ENCODE peak calls at places on chromosomes 6 and 20, in eight cellular contexts. One of them, this sample, is unnamed.

GRCh38 chr6:79608334-79609224 is 22.6 kb upstream of the SH3BGRL2 start:
- DNase-seq in B cell: no peak
- DNase-seq in RWPE1: no peak
- DNase-seq in AG04449: no peak
- DNase-seq in psoas muscle: no peak
- DNase-seq in Calu3: peak
- DNase-seq in HFFc6: no peak
- DNase-seq in coronary artery: no peak
- DNase-seq in this sample: no peak

GRCh38 chr6:105835373-105835772 is 250.8 kb upstream of the PRDM1 start:
- DNase-seq in B cell: no peak
- DNase-seq in RWPE1: peak
- DNase-seq in AG04449: no peak
- DNase-seq in psoas muscle: no peak
- DNase-seq in Calu3: peak
- DNase-seq in HFFc6: peak
- DNase-seq in coronary artery: no peak
- DNase-seq in this sample: peak

GRCh38 chr20:61523145-61523544 is 271.1 kb downstream of the CDH4 start:
- DNase-seq in B cell: no peak
- DNase-seq in RWPE1: no peak
- DNase-seq in AG04449: no peak
- DNase-seq in psoas muscle: no peak
- DNase-seq in Calu3: no peak
- DNase-seq in HFFc6: no peak
- DNase-seq in coronary artery: no peak
- DNase-seq in this sample: no peak

GRCh38 chr6:18423426-18423825 is 36.3 kb downstream of the RNF144B start:
- DNase-seq in B cell: no peak
- DNase-seq in RWPE1: peak
- DNase-seq in AG04449: no peak
- DNase-seq in psoas muscle: no peak
- DNase-seq in Calu3: no peak
- DNase-seq in HFFc6: no peak
- DNase-seq in coronary artery: no peak
- DNase-seq in this sample: no peak

GRCh38 chr20:61817575-61817974 is 248.1 kb downstream of the TAF4 start:
- DNase-seq in B cell: no peak
- DNase-seq in RWPE1: no peak
- DNase-seq in AG04449: no peak
- DNase-seq in psoas muscle: peak
- DNase-seq in Calu3: no peak
- DNase-seq in HFFc6: no peak
- DNase-seq in coronary artery: no peak
- DNase-seq in this sample: no peak

GRCh38 chr20:39983655-39984054 is 705.4 kb downstream of the MAFB start:
- DNase-seq in B cell: no peak
- DNase-seq in RWPE1: no peak
- DNase-seq in AG04449: no peak
- DNase-seq in psoas muscle: no peak
- DNase-seq in Calu3: no peak
- DNase-seq in HFFc6: no peak
- DNase-seq in coronary artery: no peak
- DNase-seq in this sample: no peak

GRCh38 chr20:17598013-17598550 is 28.2 kb downstream of the DSTN start:
- DNase-seq in B cell: no peak
- DNase-seq in RWPE1: no peak
- DNase-seq in AG04449: no peak
- DNase-seq in psoas muscle: no peak
- DNase-seq in Calu3: no peak
- DNase-seq in HFFc6: no peak
- DNase-seq in coronary artery: no peak
- DNase-seq in this sample: no peak

GRCh38 chr20:6038256-6038655 is 15.6 kb downstream of the LRRN4 start:
- DNase-seq in B cell: no peak
- DNase-seq in RWPE1: no peak
- DNase-seq in AG04449: no peak
- DNase-seq in psoas muscle: no peak
- DNase-seq in Calu3: no peak
- DNase-seq in HFFc6: no peak
- DNase-seq in coronary artery: no peak
- DNase-seq in this sample: no peak

GRCh38 chr6:26126394-26127221 is 39.4 kb downstream of the HFE start:
- DNase-seq in B cell: no peak
- DNase-seq in RWPE1: no peak
- DNase-seq in AG04449: no peak
- DNase-seq in psoas muscle: no peak
- DNase-seq in Calu3: peak
- DNase-seq in HFFc6: no peak
- DNase-seq in coronary artery: no peak
- DNase-seq in this sample: peak

GRCh38 chr20:7091655-7092054 is 324.2 kb downstream of the BMP2 start:
- DNase-seq in B cell: no peak
- DNase-seq in RWPE1: no peak
- DNase-seq in AG04449: no peak
- DNase-seq in psoas muscle: no peak
- DNase-seq in Calu3: no peak
- DNase-seq in HFFc6: no peak
- DNase-seq in coronary artery: no peak
- DNase-seq in this sample: no peak

GRCh38 chr6:131792091-131792496 is 15.7 kb upstream of the ENPP1 start:
- DNase-seq in B cell: no peak
- DNase-seq in RWPE1: no peak
- DNase-seq in AG04449: no peak
- DNase-seq in psoas muscle: no peak
- DNase-seq in Calu3: no peak
- DNase-seq in HFFc6: peak
- DNase-seq in coronary artery: no peak
- DNase-seq in this sample: peak

GRCh38 chr20:4063631-4064030 is 48.3 kb upstream of the RNF24 start:
- DNase-seq in B cell: no peak
- DNase-seq in RWPE1: no peak
- DNase-seq in AG04449: no peak
- DNase-seq in psoas muscle: no peak
- DNase-seq in Calu3: no peak
- DNase-seq in HFFc6: no peak
- DNase-seq in coronary artery: peak
- DNase-seq in this sample: peak

GRCh38 chr6:108574457-108575149 is 13.9 kb downstream of the FOXO3 start:
- DNase-seq in B cell: no peak
- DNase-seq in RWPE1: no peak
- DNase-seq in AG04449: no peak
- DNase-seq in psoas muscle: no peak
- DNase-seq in Calu3: no peak
- DNase-seq in HFFc6: no peak
- DNase-seq in coronary artery: no peak
- DNase-seq in this sample: no peak

GRCh38 chr20:37505263-37506165 is 15.5 kb upstream of the NNAT start:
- DNase-seq in B cell: no peak
- DNase-seq in RWPE1: no peak
- DNase-seq in AG04449: no peak
- DNase-seq in psoas muscle: no peak
- DNase-seq in Calu3: no peak
- DNase-seq in HFFc6: no peak
- DNase-seq in coronary artery: no peak
- DNase-seq in this sample: no peak

GRCh38 chr6:12369781-12370262 is 79.7 kb downstream of the EDN1 start:
- DNase-seq in B cell: no peak
- DNase-seq in RWPE1: no peak
- DNase-seq in AG04449: no peak
- DNase-seq in psoas muscle: no peak
- DNase-seq in Calu3: peak
- DNase-seq in HFFc6: no peak
- DNase-seq in coronary artery: no peak
- DNase-seq in this sample: peak

GRCh38 chr6:84768442-84769174 is 4.2 kb upstream of the TBX18 start:
- DNase-seq in B cell: no peak
- DNase-seq in RWPE1: no peak
- DNase-seq in AG04449: no peak
- DNase-seq in psoas muscle: peak
- DNase-seq in Calu3: peak
- DNase-seq in HFFc6: peak
- DNase-seq in coronary artery: no peak
- DNase-seq in this sample: no peak

GRCh38 chr20:45402946-45403345 is 5.1 kb upstream of the DBNDD2 start:
- DNase-seq in B cell: no peak
- DNase-seq in RWPE1: no peak
- DNase-seq in AG04449: no peak
- DNase-seq in psoas muscle: no peak
- DNase-seq in Calu3: no peak
- DNase-seq in HFFc6: peak
- DNase-seq in coronary artery: no peak
- DNase-seq in this sample: no peak

GRCh38 chr6:63272397-63272796 is 47.4 kb downstream of the LGSN start:
- DNase-seq in B cell: no peak
- DNase-seq in RWPE1: peak
- DNase-seq in AG04449: no peak
- DNase-seq in psoas muscle: no peak
- DNase-seq in Calu3: peak
- DNase-seq in HFFc6: peak
- DNase-seq in coronary artery: no peak
- DNase-seq in this sample: peak
- TF ChIP-seq CTCF in B cell: no peak
- TF ChIP-seq CTCF in RWPE1: peak
- TF ChIP-seq CTCF in AG04449: no peak
- TF ChIP-seq CTCF in psoas muscle: peak
- TF ChIP-seq CTCF in Calu3: no peak
- TF ChIP-seq CTCF in HFFc6: peak
- TF ChIP-seq CTCF in coronary artery: no peak
- TF ChIP-seq CTCF in this sample: peak

GRCh38 chr20:38751360-38751976 is 3.2 kb downstream of the ACTR5 start:
- DNase-seq in B cell: no peak
- DNase-seq in RWPE1: peak
- DNase-seq in AG04449: no peak
- DNase-seq in psoas muscle: no peak
- DNase-seq in Calu3: peak
- DNase-seq in HFFc6: no peak
- DNase-seq in coronary artery: no peak
- DNase-seq in this sample: peak
- TF ChIP-seq CTCF in B cell: peak
- TF ChIP-seq CTCF in RWPE1: peak
- TF ChIP-seq CTCF in AG04449: peak
- TF ChIP-seq CTCF in psoas muscle: peak
- TF ChIP-seq CTCF in Calu3: peak
- TF ChIP-seq CTCF in HFFc6: peak
- TF ChIP-seq CTCF in coronary artery: peak
- TF ChIP-seq CTCF in this sample: peak

DNA sequence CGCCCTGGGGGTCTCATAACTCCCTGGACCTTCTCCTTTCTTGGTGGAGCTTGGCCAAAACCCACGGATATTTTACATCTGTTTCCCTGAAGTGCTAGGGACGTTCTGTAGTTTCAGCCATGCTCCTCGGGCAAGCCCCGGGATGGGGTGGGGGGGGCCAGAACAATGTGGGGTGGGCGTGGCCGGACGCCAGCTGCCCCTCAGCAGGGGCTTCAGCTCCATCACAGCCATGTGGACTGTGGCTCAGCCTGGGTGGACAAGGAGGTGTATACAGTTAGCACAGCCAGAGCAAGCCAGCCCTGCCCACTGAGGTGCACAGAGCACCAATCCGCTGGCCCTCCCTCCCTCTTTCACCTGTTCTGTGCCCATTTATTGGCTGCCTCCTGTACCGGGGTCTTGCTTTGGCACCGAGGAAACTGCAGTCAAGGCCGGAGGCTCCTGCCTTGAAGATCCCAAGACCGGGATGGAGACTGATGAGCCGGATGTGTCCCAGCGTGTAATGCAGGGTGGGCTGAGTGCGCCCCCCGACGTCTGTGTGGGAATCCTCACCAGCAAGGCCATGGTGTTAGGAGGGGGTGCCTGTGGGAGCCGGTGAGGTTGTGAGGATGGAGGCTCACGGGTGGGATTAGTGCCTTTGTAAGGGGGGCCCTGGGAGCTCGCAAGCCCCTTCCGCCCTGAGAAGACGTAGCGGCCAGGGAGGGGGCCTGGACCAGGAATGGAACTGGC is 28.0 kb downstream of the FRMD1 start:
- DNase-seq in B cell: no peak
- DNase-seq in RWPE1: no peak
- DNase-seq in AG04449: no peak
- DNase-seq in psoas muscle: no peak
- DNase-seq in Calu3: no peak
- DNase-seq in HFFc6: no peak
- DNase-seq in coronary artery: no peak
- DNase-seq in this sample: no peak
- TF ChIP-seq CTCF in B cell: no peak
- TF ChIP-seq CTCF in RWPE1: no peak
- TF ChIP-seq CTCF in AG04449: peak
- TF ChIP-seq CTCF in psoas muscle: no peak
- TF ChIP-seq CTCF in Calu3: no peak
- TF ChIP-seq CTCF in HFFc6: no peak
- TF ChIP-seq CTCF in coronary artery: no peak
- TF ChIP-seq CTCF in this sample: no peak

GRCh38 chr20:24866008-24866407 is 83.1 kb upstream of the CST7 start:
- DNase-seq in B cell: no peak
- DNase-seq in RWPE1: no peak
- DNase-seq in AG04449: no peak
- DNase-seq in psoas muscle: no peak
- DNase-seq in Calu3: no peak
- DNase-seq in HFFc6: no peak
- DNase-seq in coronary artery: no peak
- DNase-seq in this sample: peak

GRCh38 chr20:24862606-24863005 is 86.5 kb upstream of the CST7 start:
- DNase-seq in B cell: no peak
- DNase-seq in RWPE1: no peak
- DNase-seq in AG04449: no peak
- DNase-seq in psoas muscle: no peak
- DNase-seq in Calu3: no peak
- DNase-seq in HFFc6: no peak
- DNase-seq in coronary artery: no peak
- DNase-seq in this sample: no peak

GRCh38 chr20:24862186-24862585 is 86.9 kb upstream of the CST7 start:
- DNase-seq in B cell: no peak
- DNase-seq in RWPE1: no peak
- DNase-seq in AG04449: no peak
- DNase-seq in psoas muscle: no peak
- DNase-seq in Calu3: no peak
- DNase-seq in HFFc6: no peak
- DNase-seq in coronary artery: no peak
- DNase-seq in this sample: no peak

GRCh38 chr20:24866742-24867141 is 82.3 kb upstream of the CST7 start:
- DNase-seq in B cell: no peak
- DNase-seq in RWPE1: no peak
- DNase-seq in AG04449: no peak
- DNase-seq in psoas muscle: no peak
- DNase-seq in Calu3: no peak
- DNase-seq in HFFc6: no peak
- DNase-seq in coronary artery: no peak
- DNase-seq in this sample: no peak

DNA sequence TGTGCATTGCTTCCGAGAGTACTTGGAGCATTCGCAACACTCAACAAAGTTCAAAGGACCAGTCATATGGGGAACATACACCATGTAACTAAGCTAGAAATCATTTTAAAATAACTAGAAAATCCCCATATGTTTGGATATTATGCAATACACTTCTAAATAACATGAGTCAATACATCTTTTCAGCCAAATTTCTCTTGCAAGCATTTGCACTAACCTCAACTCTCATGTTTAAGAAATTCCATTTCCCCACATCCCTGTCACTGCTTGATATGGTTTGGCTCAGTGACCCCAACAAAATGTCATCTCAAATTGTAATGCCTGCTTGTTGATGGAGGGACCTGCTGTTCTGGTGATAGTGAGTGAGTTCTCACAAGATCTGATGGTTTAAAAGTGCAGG is 85.7 kb upstream of the CST7 start:
- DNase-seq in B cell: no peak
- DNase-seq in RWPE1: no peak
- DNase-seq in AG04449: peak
- DNase-seq in psoas muscle: no peak
- DNase-seq in Calu3: no peak
- DNase-seq in HFFc6: peak
- DNase-seq in coronary artery: no peak
- DNase-seq in this sample: no peak
- TF ChIP-seq CTCF in B cell: no peak
- TF ChIP-seq CTCF in RWPE1: no peak
- TF ChIP-seq CTCF in AG04449: no peak
- TF ChIP-seq CTCF in psoas muscle: no peak
- TF ChIP-seq CTCF in Calu3: no peak
- TF ChIP-seq CTCF in HFFc6: no peak
- TF ChIP-seq CTCF in coronary artery: no peak
- TF ChIP-seq CTCF in this sample: no peak

This sample was measured in epithelial cell of esophagus.